ENCODE peak calls at places on chromosome 17, in eight cellular contexts. One of them, this sample, is unnamed.

GRCh38 chr17:71759422-71760060 is 361.3 kb upstream of the SOX9 start:
- DNase-seq in coronary artery: no peak
- DNase-seq in breast epithelium: no peak
- DNase-seq in A549: no peak
- DNase-seq in tibial nerve: no peak
- DNase-seq in mammary epithelial cell: no peak
- DNase-seq in cardiac muscle cell: no peak
- DNase-seq in HepG2: no peak
- DNase-seq in this sample: no peak

GRCh38 chr17:1275962-1276736 is 3.3 kb upstream of the TRARG1 start:
- DNase-seq in breast epithelium: peak
- DNase-seq in mammary epithelial cell: no peak
- DNase-seq in A549: peak
- DNase-seq in HepG2: peak
- DNase-seq in coronary artery: no peak
- DNase-seq in tibial nerve: peak
- DNase-seq in cardiac muscle cell: peak
- DNase-seq in this sample: no peak

GRCh38 chr17:19307521-19307920 is 55.0 kb downstream of the B9D1 start:
- DNase-seq in cardiac muscle cell: no peak
- DNase-seq in breast epithelium: no peak
- DNase-seq in A549: no peak
- DNase-seq in coronary artery: no peak
- DNase-seq in tibial nerve: no peak
- DNase-seq in HepG2: no peak
- DNase-seq in mammary epithelial cell: no peak
- DNase-seq in this sample: no peak

GRCh38 chr17:32289454-32289853 is 23.8 kb downstream of the RHBDL3 start:
- DNase-seq in coronary artery: no peak
- DNase-seq in tibial nerve: no peak
- DNase-seq in cardiac muscle cell: no peak
- DNase-seq in HepG2: no peak
- DNase-seq in breast epithelium: no peak
- DNase-seq in mammary epithelial cell: no peak
- DNase-seq in A549: no peak
- DNase-seq in this sample: no peak

GRCh38 chr17:55430531-55431228 is 9.0 kb upstream of the MMD start:
- DNase-seq in coronary artery: no peak
- DNase-seq in HepG2: no peak
- DNase-seq in A549: no peak
- DNase-seq in cardiac muscle cell: no peak
- DNase-seq in tibial nerve: no peak
- DNase-seq in mammary epithelial cell: no peak
- DNase-seq in breast epithelium: no peak
- DNase-seq in this sample: no peak

GRCh38 chr17:53629188-53629587 is 193.5 kb upstream of the KIF2B start:
- DNase-seq in mammary epithelial cell: peak
- DNase-seq in HepG2: no peak
- DNase-seq in tibial nerve: no peak
- DNase-seq in breast epithelium: no peak
- DNase-seq in cardiac muscle cell: peak
- DNase-seq in A549: no peak
- DNase-seq in coronary artery: no peak
- DNase-seq in this sample: no peak

GRCh38 chr17:39018267-39019134 is 51.3 kb upstream of the FBXO47 start:
- DNase-seq in coronary artery: no peak
- DNase-seq in breast epithelium: no peak
- DNase-seq in tibial nerve: no peak
- DNase-seq in A549: no peak
- DNase-seq in mammary epithelial cell: no peak
- DNase-seq in HepG2: no peak
- DNase-seq in cardiac muscle cell: no peak
- DNase-seq in this sample: no peak

GRCh38 chr17:5615476-5615875 is 31.2 kb upstream of the NLRP1 start:
- DNase-seq in mammary epithelial cell: no peak
- DNase-seq in A549: no peak
- DNase-seq in coronary artery: no peak
- DNase-seq in HepG2: no peak
- DNase-seq in cardiac muscle cell: no peak
- DNase-seq in breast epithelium: no peak
- DNase-seq in tibial nerve: no peak
- DNase-seq in this sample: no peak

GRCh38 chr17:72030067-72030899 is 90.5 kb upstream of the SOX9 start:
- DNase-seq in HepG2: peak
- DNase-seq in tibial nerve: no peak
- DNase-seq in A549: peak
- DNase-seq in breast epithelium: no peak
- DNase-seq in coronary artery: no peak
- DNase-seq in cardiac muscle cell: peak
- DNase-seq in mammary epithelial cell: peak
- DNase-seq in this sample: no peak

GRCh38 chr17:65055708-65056638 is 567 bp downstream of the GNA13 start:
- DNase-seq in tibial nerve: peak
- DNase-seq in HepG2: peak
- DNase-seq in mammary epithelial cell: peak
- DNase-seq in A549: peak
- DNase-seq in coronary artery: peak
- DNase-seq in breast epithelium: peak
- DNase-seq in cardiac muscle cell: no peak
- DNase-seq in this sample: peak

GRCh38 chr17:33949100-33949499 is 306.0 kb upstream of the CCL2 start:
- DNase-seq in cardiac muscle cell: no peak
- DNase-seq in coronary artery: no peak
- DNase-seq in breast epithelium: no peak
- DNase-seq in HepG2: no peak
- DNase-seq in tibial nerve: no peak
- DNase-seq in A549: no peak
- DNase-seq in mammary epithelial cell: no peak
- DNase-seq in this sample: no peak

GRCh38 chr17:13558588-13558987 is 43.1 kb downstream of the HS3ST3A1 start:
- DNase-seq in HepG2: no peak
- DNase-seq in coronary artery: no peak
- DNase-seq in breast epithelium: no peak
- DNase-seq in A549: no peak
- DNase-seq in cardiac muscle cell: no peak
- DNase-seq in mammary epithelial cell: no peak
- DNase-seq in tibial nerve: no peak
- DNase-seq in this sample: no peak

GRCh38 chr17:34241062-34241461 is 14.0 kb upstream of the CCL2 start:
- DNase-seq in tibial nerve: peak
- DNase-seq in breast epithelium: no peak
- DNase-seq in A549: no peak
- DNase-seq in coronary artery: no peak
- DNase-seq in HepG2: no peak
- DNase-seq in mammary epithelial cell: no peak
- DNase-seq in cardiac muscle cell: peak
- DNase-seq in this sample: no peak

GRCh38 chr17:45441536-45442310 is 9.1 kb upstream of the ARHGAP27 start:
- DNase-seq in cardiac muscle cell: no peak
- DNase-seq in A549: no peak
- DNase-seq in HepG2: no peak
- DNase-seq in coronary artery: peak
- DNase-seq in tibial nerve: no peak
- DNase-seq in mammary epithelial cell: no peak
- DNase-seq in breast epithelium: peak
- DNase-seq in this sample: no peak

GRCh38 chr17:14205992-14206461 is 30.6 kb downstream of the CDRT15 start:
- DNase-seq in breast epithelium: peak
- DNase-seq in cardiac muscle cell: no peak
- DNase-seq in mammary epithelial cell: peak
- DNase-seq in tibial nerve: no peak
- DNase-seq in coronary artery: no peak
- DNase-seq in HepG2: no peak
- DNase-seq in A549: no peak
- DNase-seq in this sample: no peak

GRCh38 chr17:50872710-50873424 is 6.7 kb upstream of the TOB1 start:
- DNase-seq in tibial nerve: no peak
- DNase-seq in cardiac muscle cell: peak
- DNase-seq in mammary epithelial cell: peak
- DNase-seq in coronary artery: peak
- DNase-seq in breast epithelium: no peak
- DNase-seq in A549: no peak
- DNase-seq in HepG2: no peak
- DNase-seq in this sample: no peak

GRCh38 chr17:9138161-9138717 is 116.9 kb downstream of the NTN1 start:
- DNase-seq in tibial nerve: no peak
- DNase-seq in A549: no peak
- DNase-seq in mammary epithelial cell: no peak
- DNase-seq in cardiac muscle cell: peak
- DNase-seq in coronary artery: no peak
- DNase-seq in breast epithelium: no peak
- DNase-seq in HepG2: no peak
- DNase-seq in this sample: no peak
- H3K4me3 ChIP-seq in tibial nerve: no peak
- H3K4me3 ChIP-seq in A549: no peak
- H3K4me3 ChIP-seq in mammary epithelial cell: no peak
- H3K4me3 ChIP-seq in cardiac muscle cell: no peak
- H3K4me3 ChIP-seq in coronary artery: no peak
- H3K4me3 ChIP-seq in breast epithelium: no peak
- H3K4me3 ChIP-seq in HepG2: no peak
- H3K4me3 ChIP-seq in this sample: no peak

DNA sequence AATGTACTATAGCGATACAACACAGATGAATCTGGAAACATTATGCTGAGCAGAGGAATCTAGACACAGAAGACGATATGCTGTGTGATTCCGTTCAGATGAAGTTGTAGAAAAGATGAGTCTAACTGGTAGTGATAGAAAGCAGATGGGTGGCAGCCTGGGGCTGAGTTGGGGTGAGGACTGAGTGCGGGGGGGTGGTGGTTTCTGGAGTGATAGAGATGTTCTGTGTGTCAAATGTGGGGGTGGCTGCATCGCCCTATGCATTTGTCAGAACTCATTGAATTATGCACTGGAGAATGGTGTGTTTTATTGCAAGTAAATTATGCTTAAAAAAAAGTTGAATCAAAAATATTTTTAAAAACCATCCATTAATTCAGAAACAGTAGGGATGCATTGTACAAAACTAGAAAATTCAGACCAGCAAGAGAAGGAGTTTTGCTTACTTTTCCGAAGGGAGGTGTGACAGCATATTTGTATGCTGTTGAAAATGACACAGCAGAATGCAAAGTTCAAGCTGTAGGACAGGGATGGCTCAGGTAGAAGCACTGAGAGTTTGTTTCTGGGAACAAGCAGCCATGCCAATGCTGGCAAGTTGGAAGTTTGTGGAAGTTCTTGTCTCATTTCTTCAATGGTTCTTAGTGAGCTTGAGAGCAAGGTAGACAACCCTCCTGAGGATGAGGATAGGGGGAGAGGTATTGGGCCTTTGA is 13.0 kb upstream of the DRG2 start:
- DNase-seq in breast epithelium: no peak
- DNase-seq in HepG2: peak
- DNase-seq in A549: no peak
- DNase-seq in coronary artery: no peak
- DNase-seq in tibial nerve: no peak
- DNase-seq in cardiac muscle cell: no peak
- DNase-seq in mammary epithelial cell: no peak
- DNase-seq in this sample: no peak
- H3K27ac ChIP-seq in breast epithelium: no peak
- H3K27ac ChIP-seq in HepG2: peak
- H3K27ac ChIP-seq in A549: no peak
- H3K27ac ChIP-seq in coronary artery: no peak
- H3K27ac ChIP-seq in tibial nerve: no peak
- H3K27ac ChIP-seq in cardiac muscle cell: no peak
- H3K27ac ChIP-seq in mammary epithelial cell: no peak
- H3K27ac ChIP-seq in this sample: no peak

DNA sequence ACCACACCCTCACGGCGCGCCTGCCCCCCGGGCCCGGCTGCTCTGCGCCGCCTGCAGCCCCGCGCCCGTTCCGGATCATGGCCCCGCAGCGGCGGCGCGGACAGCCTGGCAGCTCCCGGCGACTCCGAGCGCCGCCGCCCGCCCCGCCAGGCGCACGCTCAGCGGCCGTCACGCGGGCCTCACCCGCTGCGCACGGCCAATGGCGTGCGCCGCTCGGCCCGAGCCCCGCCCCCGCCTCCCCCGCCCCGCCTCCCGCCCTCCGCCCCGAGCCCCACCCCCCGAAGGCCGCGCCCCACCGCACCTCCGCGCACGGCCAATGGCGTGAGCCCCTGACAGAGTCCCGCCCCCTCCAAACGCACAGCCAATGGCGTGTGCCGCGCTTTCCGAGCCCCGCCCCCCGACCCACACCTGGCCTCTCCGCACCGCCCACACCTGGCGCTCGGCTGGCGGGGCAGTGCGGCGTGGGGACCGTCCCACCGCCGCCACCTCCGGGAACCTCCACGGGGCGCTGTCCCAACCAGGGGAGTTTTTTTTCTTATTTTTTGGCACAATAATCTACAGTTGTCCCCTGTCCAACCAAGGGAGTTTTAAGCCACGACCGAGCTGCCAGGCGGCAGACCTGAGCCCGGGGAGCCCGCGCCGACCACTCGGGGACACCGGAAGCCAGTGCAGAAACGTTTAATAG is at the start of gene PCYT2:
- DNase-seq in A549: peak
- DNase-seq in mammary epithelial cell: peak
- DNase-seq in tibial nerve: peak
- DNase-seq in cardiac muscle cell: peak
- DNase-seq in breast epithelium: peak
- DNase-seq in coronary artery: peak
- DNase-seq in HepG2: peak
- DNase-seq in this sample: peak
- TF ChIP-seq CTCF in A549: no peak
- TF ChIP-seq CTCF in mammary epithelial cell: peak
- TF ChIP-seq CTCF in tibial nerve: peak
- TF ChIP-seq CTCF in cardiac muscle cell: no peak
- TF ChIP-seq CTCF in breast epithelium: no peak
- TF ChIP-seq CTCF in coronary artery: no peak
- TF ChIP-seq CTCF in HepG2: peak
- TF ChIP-seq CTCF in this sample: no peak

GRCh38 chr17:67208232-67208631 is 36.8 kb downstream of the HELZ start:
- DNase-seq in HepG2: no peak
- DNase-seq in coronary artery: no peak
- DNase-seq in breast epithelium: no peak
- DNase-seq in tibial nerve: no peak
- DNase-seq in mammary epithelial cell: no peak
- DNase-seq in cardiac muscle cell: peak
- DNase-seq in A549: no peak
- DNase-seq in this sample: no peak

GRCh38 chr17:67212231-67212630 is 32.8 kb downstream of the HELZ start:
- DNase-seq in tibial nerve: no peak
- DNase-seq in A549: no peak
- DNase-seq in cardiac muscle cell: peak
- DNase-seq in mammary epithelial cell: no peak
- DNase-seq in breast epithelium: no peak
- DNase-seq in coronary artery: no peak
- DNase-seq in HepG2: no peak
- DNase-seq in this sample: no peak

GRCh38 chr17:67210915-67211314 is 34.1 kb downstream of the HELZ start:
- DNase-seq in coronary artery: no peak
- DNase-seq in tibial nerve: no peak
- DNase-seq in breast epithelium: no peak
- DNase-seq in cardiac muscle cell: no peak
- DNase-seq in A549: no peak
- DNase-seq in HepG2: no peak
- DNase-seq in mammary epithelial cell: no peak
- DNase-seq in this sample: no peak

GRCh38 chr17:67212716-67213417 is 32.1 kb downstream of the HELZ start:
- DNase-seq in tibial nerve: no peak
- DNase-seq in coronary artery: no peak
- DNase-seq in mammary epithelial cell: peak
- DNase-seq in A549: no peak
- DNase-seq in breast epithelium: no peak
- DNase-seq in cardiac muscle cell: peak
- DNase-seq in HepG2: no peak
- DNase-seq in this sample: no peak

GRCh38 chr17:67211742-67212141 is 33.3 kb downstream of the HELZ start:
- DNase-seq in HepG2: peak
- DNase-seq in cardiac muscle cell: peak
- DNase-seq in breast epithelium: no peak
- DNase-seq in A549: no peak
- DNase-seq in coronary artery: no peak
- DNase-seq in tibial nerve: no peak
- DNase-seq in mammary epithelial cell: peak
- DNase-seq in this sample: no peak
- H3K4me3 ChIP-seq in HepG2: no peak
- H3K4me3 ChIP-seq in cardiac muscle cell: no peak
- H3K4me3 ChIP-seq in breast epithelium: no peak
- H3K4me3 ChIP-seq in A549: no peak
- H3K4me3 ChIP-seq in coronary artery: no peak
- H3K4me3 ChIP-seq in tibial nerve: no peak
- H3K4me3 ChIP-seq in mammary epithelial cell: no peak
- H3K4me3 ChIP-seq in this sample: no peak